ENCODE peak calls at places on chromosomes 12 and 14, in nine cellular contexts. One of them, this sample, is unnamed.
A peak's percentile ranks its signal among the peaks of the same experiment; 100 is the strongest.

GRCh38 chr12:55019784-55020183 is at the start of gene NEUROD4:
- DNase-seq in PC-9: peak; percentile 1
- DNase-seq in gastrocnemius medialis: peak; percentile 7
- DNase-seq in heart left ventricle: peak; percentile 46
- DNase-seq in lower lobe of right lung: peak; percentile 53
- DNase-seq in ovary: peak; percentile 53
- DNase-seq in heart right ventricle: no peak
- DNase-seq in CD8-positive, alpha-beta T cell: no peak
- DNase-seq in IMR-90: peak; percentile 52
- DNase-seq in this sample: no peak

GRCh38 chr12:124499873-124500231 is 67.6 kb downstream of the NCOR2 start:
- DNase-seq in PC-9: no peak
- DNase-seq in gastrocnemius medialis: no peak
- DNase-seq in heart left ventricle: no peak
- DNase-seq in lower lobe of right lung: no peak
- DNase-seq in ovary: no peak
- DNase-seq in heart right ventricle: no peak
- DNase-seq in CD8-positive, alpha-beta T cell: no peak
- DNase-seq in IMR-90: no peak
- DNase-seq in this sample: no peak

GRCh38 chr12:78568326-78569020 is 296.1 kb upstream of the SYT1 start:
- DNase-seq in PC-9: no peak
- DNase-seq in gastrocnemius medialis: no peak
- DNase-seq in heart left ventricle: no peak
- DNase-seq in lower lobe of right lung: no peak
- DNase-seq in ovary: no peak
- DNase-seq in heart right ventricle: no peak
- DNase-seq in CD8-positive, alpha-beta T cell: no peak
- DNase-seq in IMR-90: peak; percentile 57
- DNase-seq in this sample: no peak

GRCh38 chr14:94545131-94545841 is 16.0 kb upstream of the SERPINA4 start:
- DNase-seq in PC-9: no peak
- DNase-seq in gastrocnemius medialis: no peak
- DNase-seq in heart left ventricle: no peak
- DNase-seq in lower lobe of right lung: no peak
- DNase-seq in ovary: no peak
- DNase-seq in heart right ventricle: no peak
- DNase-seq in CD8-positive, alpha-beta T cell: no peak
- DNase-seq in IMR-90: no peak
- DNase-seq in this sample: no peak

GRCh38 chr12:101919447-101919846 is 42.1 kb downstream of the DRAM1 start:
- DNase-seq in PC-9: no peak
- DNase-seq in gastrocnemius medialis: no peak
- DNase-seq in heart left ventricle: no peak
- DNase-seq in lower lobe of right lung: no peak
- DNase-seq in ovary: no peak
- DNase-seq in heart right ventricle: no peak
- DNase-seq in CD8-positive, alpha-beta T cell: no peak
- DNase-seq in IMR-90: peak; percentile 51
- DNase-seq in this sample: no peak

GRCh38 chr12:100795193-100796179 is 910 bp downstream of the ANO4 start:
- DNase-seq in PC-9: no peak
- DNase-seq in gastrocnemius medialis: no peak
- DNase-seq in heart left ventricle: no peak
- DNase-seq in lower lobe of right lung: no peak
- DNase-seq in ovary: no peak
- DNase-seq in heart right ventricle: no peak
- DNase-seq in CD8-positive, alpha-beta T cell: no peak
- DNase-seq in IMR-90: no peak
- DNase-seq in this sample: no peak

GRCh38 chr14:75084513-75084912 is 15.1 kb downstream of the ZC2HC1C start:
- DNase-seq in PC-9: peak; percentile 34
- DNase-seq in gastrocnemius medialis: no peak
- DNase-seq in heart left ventricle: no peak
- DNase-seq in lower lobe of right lung: no peak
- DNase-seq in ovary: no peak
- DNase-seq in heart right ventricle: no peak
- DNase-seq in CD8-positive, alpha-beta T cell: no peak
- DNase-seq in IMR-90: no peak
- DNase-seq in this sample: peak; percentile 51

GRCh38 chr12:91616401-91616800 is 433.8 kb upstream of the DCN start:
- DNase-seq in PC-9: peak; percentile 1
- DNase-seq in gastrocnemius medialis: no peak
- DNase-seq in heart left ventricle: no peak
- DNase-seq in lower lobe of right lung: no peak
- DNase-seq in ovary: no peak
- DNase-seq in heart right ventricle: no peak
- DNase-seq in CD8-positive, alpha-beta T cell: no peak
- DNase-seq in IMR-90: no peak
- DNase-seq in this sample: no peak

GRCh38 chr12:120079352-120080042 is 37.1 kb downstream of the RAB35 start:
- DNase-seq in PC-9: peak; percentile 71
- DNase-seq in gastrocnemius medialis: no peak
- DNase-seq in heart left ventricle: peak; percentile 23
- DNase-seq in lower lobe of right lung: no peak
- DNase-seq in ovary: no peak
- DNase-seq in heart right ventricle: no peak
- DNase-seq in CD8-positive, alpha-beta T cell: no peak
- DNase-seq in IMR-90: no peak
- DNase-seq in this sample: peak; percentile 30

GRCh38 chr12:5912011-5912410 is 33.0 kb downstream of the ANO2 start:
- DNase-seq in PC-9: no peak
- DNase-seq in gastrocnemius medialis: no peak
- DNase-seq in heart left ventricle: no peak
- DNase-seq in lower lobe of right lung: no peak
- DNase-seq in ovary: no peak
- DNase-seq in heart right ventricle: no peak
- DNase-seq in CD8-positive, alpha-beta T cell: no peak
- DNase-seq in IMR-90: no peak
- DNase-seq in this sample: no peak

GRCh38 chr12:39368096-39368495 is 74.8 kb downstream of the KIF21A start:
- DNase-seq in PC-9: no peak
- DNase-seq in gastrocnemius medialis: no peak
- DNase-seq in heart left ventricle: no peak
- DNase-seq in lower lobe of right lung: no peak
- DNase-seq in ovary: no peak
- DNase-seq in heart right ventricle: no peak
- DNase-seq in CD8-positive, alpha-beta T cell: no peak
- DNase-seq in IMR-90: no peak
- DNase-seq in this sample: no peak

GRCh38 chr12:52496590-52497071 is 3.6 kb upstream of the KRT6A start:
- DNase-seq in PC-9: peak; percentile 80
- DNase-seq in gastrocnemius medialis: no peak
- DNase-seq in heart left ventricle: no peak
- DNase-seq in lower lobe of right lung: no peak
- DNase-seq in ovary: no peak
- DNase-seq in heart right ventricle: no peak
- DNase-seq in CD8-positive, alpha-beta T cell: no peak
- DNase-seq in IMR-90: peak; percentile 40
- DNase-seq in this sample: no peak

GRCh38 chr12:124465473-124465872 is 101.9 kb downstream of the NCOR2 start:
- DNase-seq in PC-9: no peak
- DNase-seq in gastrocnemius medialis: no peak
- DNase-seq in heart left ventricle: peak; percentile 14
- DNase-seq in lower lobe of right lung: no peak
- DNase-seq in ovary: no peak
- DNase-seq in heart right ventricle: no peak
- DNase-seq in CD8-positive, alpha-beta T cell: no peak
- DNase-seq in IMR-90: no peak
- DNase-seq in this sample: peak; percentile 14

GRCh38 chr12:47377414-47378221 is 297.9 kb upstream of the AMIGO2 start:
- DNase-seq in PC-9: peak; percentile 59
- DNase-seq in gastrocnemius medialis: peak; percentile 18
- DNase-seq in heart left ventricle: peak; percentile 94
- DNase-seq in lower lobe of right lung: peak; percentile 65
- DNase-seq in ovary: peak; percentile 98
- DNase-seq in heart right ventricle: peak; percentile 92
- DNase-seq in CD8-positive, alpha-beta T cell: no peak
- DNase-seq in IMR-90: peak; percentile 100
- DNase-seq in this sample: peak; percentile 87

GRCh38 chr12:93176166-93176565 is 201.6 kb upstream of the NUDT4 start:
- DNase-seq in PC-9: no peak
- DNase-seq in gastrocnemius medialis: no peak
- DNase-seq in heart left ventricle: no peak
- DNase-seq in lower lobe of right lung: no peak
- DNase-seq in ovary: no peak
- DNase-seq in heart right ventricle: no peak
- DNase-seq in CD8-positive, alpha-beta T cell: no peak
- DNase-seq in IMR-90: peak; percentile 76
- DNase-seq in this sample: no peak

GRCh38 chr12:93179792-93180191 is 197.9 kb upstream of the NUDT4 start:
- DNase-seq in PC-9: no peak
- DNase-seq in gastrocnemius medialis: no peak
- DNase-seq in heart left ventricle: peak; percentile 65
- DNase-seq in lower lobe of right lung: no peak
- DNase-seq in ovary: no peak
- DNase-seq in heart right ventricle: peak; percentile 37
- DNase-seq in CD8-positive, alpha-beta T cell: no peak
- DNase-seq in IMR-90: no peak
- DNase-seq in this sample: no peak

GRCh38 chr12:93176610-93177126 is 201.1 kb upstream of the NUDT4 start:
- DNase-seq in PC-9: no peak
- DNase-seq in gastrocnemius medialis: no peak
- DNase-seq in heart left ventricle: no peak
- DNase-seq in lower lobe of right lung: no peak
- DNase-seq in ovary: no peak
- DNase-seq in heart right ventricle: no peak
- DNase-seq in CD8-positive, alpha-beta T cell: no peak
- DNase-seq in IMR-90: no peak
- DNase-seq in this sample: no peak

GRCh38 chr12:93177208-93178153 is 200.2 kb upstream of the NUDT4 start:
- DNase-seq in PC-9: no peak
- DNase-seq in gastrocnemius medialis: no peak
- DNase-seq in heart left ventricle: no peak
- DNase-seq in lower lobe of right lung: no peak
- DNase-seq in ovary: no peak
- DNase-seq in heart right ventricle: no peak
- DNase-seq in CD8-positive, alpha-beta T cell: no peak
- DNase-seq in IMR-90: no peak
- DNase-seq in this sample: no peak

GRCh38 chr12:93178154-93178878 is 199.4 kb upstream of the NUDT4 start:
- DNase-seq in PC-9: no peak
- DNase-seq in gastrocnemius medialis: no peak
- DNase-seq in heart left ventricle: no peak
- DNase-seq in lower lobe of right lung: no peak
- DNase-seq in ovary: no peak
- DNase-seq in heart right ventricle: no peak
- DNase-seq in CD8-positive, alpha-beta T cell: no peak
- DNase-seq in IMR-90: no peak
- DNase-seq in this sample: no peak
- H3K4me1 ChIP-seq in PC-9: no peaks in the 10 kb centered on the region
- H3K4me1 ChIP-seq in gastrocnemius medialis: peaks cover 45% of the 10 kb centered on the region
- H3K4me1 ChIP-seq in heart left ventricle: peaks cover 36% of the 10 kb centered on the region
- H3K4me1 ChIP-seq in lower lobe of right lung: peaks cover 13% of the 10 kb centered on the region
- H3K4me1 ChIP-seq in ovary: peaks cover 23% of the 10 kb centered on the region
- H3K4me1 ChIP-seq in heart right ventricle: peaks cover 28% of the 10 kb centered on the region
- H3K4me1 ChIP-seq in CD8-positive, alpha-beta T cell: no peaks in the 10 kb centered on the region
- H3K4me1 ChIP-seq in IMR-90: peaks cover 22% of the 10 kb centered on the region
- H3K4me1 ChIP-seq in this sample: peaks cover 22% of the 10 kb centered on the region

GRCh38 chr14:23252420-23253333 is 14.9 kb downstream of the RNF212B start:
- DNase-seq in PC-9: no peak
- DNase-seq in gastrocnemius medialis: no peak
- DNase-seq in heart left ventricle: no peak
- DNase-seq in lower lobe of right lung: no peak
- DNase-seq in ovary: no peak
- DNase-seq in heart right ventricle: no peak
- DNase-seq in CD8-positive, alpha-beta T cell: no peak
- DNase-seq in IMR-90: no peak
- DNase-seq in this sample: no peak

GRCh38 chr14:23252006-23252405 is 14.3 kb downstream of the RNF212B start:
- DNase-seq in PC-9: no peak
- DNase-seq in gastrocnemius medialis: no peak
- DNase-seq in heart left ventricle: no peak
- DNase-seq in lower lobe of right lung: no peak
- DNase-seq in ovary: no peak
- DNase-seq in heart right ventricle: no peak
- DNase-seq in CD8-positive, alpha-beta T cell: no peak
- DNase-seq in IMR-90: no peak
- DNase-seq in this sample: no peak

GRCh38 chr14:23245282-23245681 is 7.5 kb downstream of the RNF212B start:
- DNase-seq in PC-9: no peak
- DNase-seq in gastrocnemius medialis: no peak
- DNase-seq in heart left ventricle: no peak
- DNase-seq in lower lobe of right lung: no peak
- DNase-seq in ovary: no peak
- DNase-seq in heart right ventricle: no peak
- DNase-seq in CD8-positive, alpha-beta T cell: no peak
- DNase-seq in IMR-90: no peak
- DNase-seq in this sample: no peak

GRCh38 chr14:23248601-23249000 is 10.9 kb downstream of the RNF212B start:
- DNase-seq in PC-9: no peak
- DNase-seq in gastrocnemius medialis: no peak
- DNase-seq in heart left ventricle: no peak
- DNase-seq in lower lobe of right lung: no peak
- DNase-seq in ovary: no peak
- DNase-seq in heart right ventricle: no peak
- DNase-seq in CD8-positive, alpha-beta T cell: no peak
- DNase-seq in IMR-90: no peak
- DNase-seq in this sample: no peak

GRCh38 chr14:23249810-23250209 is 12.1 kb downstream of the RNF212B start:
- DNase-seq in PC-9: no peak
- DNase-seq in gastrocnemius medialis: no peak
- DNase-seq in heart left ventricle: no peak
- DNase-seq in lower lobe of right lung: no peak
- DNase-seq in ovary: no peak
- DNase-seq in heart right ventricle: no peak
- DNase-seq in CD8-positive, alpha-beta T cell: no peak
- DNase-seq in IMR-90: no peak
- DNase-seq in this sample: no peak
- TF ChIP-seq CTCF in PC-9: no peak
- TF ChIP-seq CTCF in gastrocnemius medialis: no peak
- TF ChIP-seq CTCF in heart left ventricle: no peak
- TF ChIP-seq CTCF in lower lobe of right lung: no peak
- TF ChIP-seq CTCF in ovary: no peak
- TF ChIP-seq CTCF in heart right ventricle: no peak
- TF ChIP-seq CTCF in CD8-positive, alpha-beta T cell: no peak
- TF ChIP-seq CTCF in IMR-90: no peak
- TF ChIP-seq CTCF in this sample: no peak

GRCh38 chr12:105291531-105291930 is 39.0 kb upstream of the C12orf75 start:
- DNase-seq in PC-9: no peak
- DNase-seq in gastrocnemius medialis: no peak
- DNase-seq in heart left ventricle: no peak
- DNase-seq in lower lobe of right lung: no peak
- DNase-seq in ovary: no peak
- DNase-seq in heart right ventricle: no peak
- DNase-seq in CD8-positive, alpha-beta T cell: no peak
- DNase-seq in IMR-90: no peak
- DNase-seq in this sample: no peak
- H3K4me1 ChIP-seq in PC-9: no peaks in the 10 kb centered on the region
- H3K4me1 ChIP-seq in gastrocnemius medialis: no peaks in the 10 kb centered on the region
- H3K4me1 ChIP-seq in heart left ventricle: no peaks in the 10 kb centered on the region
- H3K4me1 ChIP-seq in lower lobe of right lung: no peaks in the 10 kb centered on the region
- H3K4me1 ChIP-seq in ovary: no peaks in the 10 kb centered on the region
- H3K4me1 ChIP-seq in heart right ventricle: no peaks in the 10 kb centered on the region
- H3K4me1 ChIP-seq in CD8-positive, alpha-beta T cell: no peaks in the 10 kb centered on the region
- H3K4me1 ChIP-seq in IMR-90: no peaks in the 10 kb centered on the region
- H3K4me1 ChIP-seq in this sample: no peaks in the 10 kb centered on the region

DNA sequence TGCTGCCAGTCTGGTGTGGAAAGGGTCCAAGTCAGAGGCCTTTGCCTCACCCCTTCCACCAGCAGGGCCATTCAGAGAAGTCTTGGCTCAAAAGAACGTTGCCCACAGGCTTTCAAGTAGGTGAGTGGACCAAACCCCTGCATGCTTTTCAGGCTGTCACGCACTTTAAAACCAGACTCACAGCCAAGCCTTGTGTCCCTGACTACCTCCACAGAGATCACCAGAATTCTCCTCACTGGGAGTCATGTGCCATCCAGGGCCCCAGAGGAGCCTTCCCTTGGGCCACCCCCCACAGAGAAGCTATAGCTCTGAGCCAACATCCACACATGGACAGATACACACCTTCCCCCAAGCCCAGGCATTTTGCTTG is 283.1 kb downstream of the DPF3 start:
- DNase-seq in PC-9: no peak
- DNase-seq in gastrocnemius medialis: no peak
- DNase-seq in heart left ventricle: no peak
- DNase-seq in lower lobe of right lung: no peak
- DNase-seq in ovary: no peak
- DNase-seq in heart right ventricle: no peak
- DNase-seq in CD8-positive, alpha-beta T cell: no peak
- DNase-seq in IMR-90: no peak
- DNase-seq in this sample: no peak
- TF ChIP-seq CTCF in PC-9: no peak
- TF ChIP-seq CTCF in gastrocnemius medialis: no peak
- TF ChIP-seq CTCF in heart left ventricle: no peak
- TF ChIP-seq CTCF in lower lobe of right lung: no peak
- TF ChIP-seq CTCF in ovary: no peak
- TF ChIP-seq CTCF in heart right ventricle: no peak
- TF ChIP-seq CTCF in CD8-positive, alpha-beta T cell: no peak
- TF ChIP-seq CTCF in IMR-90: no peak
- TF ChIP-seq CTCF in this sample: no peak